ENCODE peak calls at places on chromosomes 7 and 10, in ten cellular contexts. H, T, U, L, G, W, I, P, F and S are unnamed samples.

GRCh38 chr10:1363466-1364121 is 307.4 kb downstream of the WDR37 start:
- DNase-seq in L (no peak), G (no peak), F (no peak), H (no peak), W (no peak), T (no peak), I (no peak), P (no peak), U (no peak), S (no peak)

GRCh38 chr7:51154201-51154600 is 162.4 kb downstream of the COBL start:
- DNase-seq in G (no peak), I (no peak), U (no peak), W (no peak), H (no peak), T (no peak), P (no peak), F (no peak), L (no peak), S (no peak)

GRCh38 chr7:6096581-6096980 is 65.4 kb downstream of the ANKRD61 start:
- DNase-seq in T (no peak), U (no peak), I (no peak), P (no peak), W (no peak), F (no peak), G (no peak), L (no peak), H (no peak), S (no peak)

GRCh38 chr7:30893357-30893756 is 18.3 kb upstream of the AQP1 start:
- DNase-seq in I (peak), P (no peak), L (peak), H (peak), F (no peak), T (no peak), U (no peak), W (peak), G (no peak), S (peak)

GRCh38 chr7:99028261-99028971 is 115.5 kb downstream of the SMURF1 start:
- DNase-seq in H (no peak), U (no peak), T (no peak), P (no peak), I (no peak), W (no peak), G (no peak), F (no peak), L (no peak), S (no peak)

GRCh38 chr7:74027124-74027682 is 770 bp upstream of the ELN start:
- DNase-seq in F (no peak), L (no peak), G (no peak), P (no peak), H (no peak), T (no peak), W (no peak), U (no peak), I (no peak), S (no peak)

GRCh38 chr10:96043895-96044580 is 655 bp downstream of the CCNJ start:
- DNase-seq in W (peak), P (peak), H (peak), F (peak), T (peak), I (peak), G (peak), U (no peak), L (peak), S (peak)

GRCh38 chr7:41816111-41816510 is 113.2 kb upstream of the INHBA start:
- DNase-seq in W (no peak), F (peak), G (peak), H (no peak), L (no peak), T (no peak), P (no peak), I (no peak), U (no peak), S (no peak)

GRCh38 chr10:682931-683447 is 6.5 kb downstream of the DIP2C start:
- DNase-seq in W (no peak), H (no peak), P (no peak), F (no peak), T (no peak), U (no peak), G (no peak), L (no peak), I (no peak), S (no peak)

GRCh38 chr10:3781458-3782098 is 3.4 kb downstream of the KLF6 start:
- DNase-seq in U (no peak), I (peak), H (no peak), L (peak), T (peak), F (no peak), G (no peak), P (peak), W (peak), S (peak)

GRCh38 chr7:21568762-21569161 is 25.9 kb downstream of the DNAH11 start:
- DNase-seq in W (no peak), G (no peak), P (no peak), T (no peak), L (no peak), I (peak), F (peak), H (no peak), U (no peak), S (no peak)

GRCh38 chr10:188546-188945 is 53.3 kb downstream of the ZMYND11 start:
- DNase-seq in P (no peak), G (no peak), L (peak), T (no peak), F (no peak), H (no peak), U (no peak), W (no peak), I (peak), S (no peak)

GRCh38 chr7:141975806-141976523 is 2.4 kb upstream of the TAS2R38 start:
- DNase-seq in F (peak), W (peak), T (peak), H (peak), G (peak), I (peak), P (peak), U (no peak), L (no peak), S (peak)

GRCh38 chr10:59177031-59177861 is 803 bp downstream of the PHYHIPL start:
- DNase-seq in T (peak), H (peak), F (peak), W (peak), L (peak), P (peak), I (peak), G (peak), U (peak), S (peak)

GRCh38 chr7:118803-119376 is 73.5 kb upstream of the FAM20C start:
- DNase-seq in G (no peak), F (no peak), U (no peak), T (no peak), P (no peak), L (no peak), I (no peak), H (no peak), W (no peak), S (no peak)

GRCh38 chr10:104913390-104913789 is 272.3 kb downstream of the SORCS3 start:
- DNase-seq in P (no peak), F (no peak), I (no peak), G (no peak), W (no peak), H (no peak), L (no peak), U (no peak), T (no peak), S (no peak)

GRCh38 chr7:128697301-128697905 is 25.3 kb downstream of the GARIN1A start:
- DNase-seq in G (peak), P (peak), H (no peak), L (peak), U (no peak), I (peak), W (peak), F (peak), T (peak), S (peak)

GRCh38 chr10:51405580-51406367 is 293.6 kb downstream of the CSTF2T start:
- DNase-seq in W (no peak), L (peak), I (peak), H (no peak), T (no peak), U (no peak), F (no peak), P (peak), G (no peak), S (peak)

GRCh38 chr7:12647364-12648219 is 39.8 kb upstream of the ARL4A start:
- DNase-seq in U (no peak), G (no peak), I (peak), T (no peak), H (no peak), P (peak), L (peak), F (no peak), W (no peak), S (peak)

GRCh38 chr7:94303736-94304135 is 91.0 kb upstream of the COL1A2 start:
- DNase-seq in G (no peak), H (no peak), W (peak), I (peak), L (peak), F (peak), U (peak), T (no peak), P (peak), S (peak)

GRCh38 chr7:930975-931758 is 23.3 kb downstream of the ADAP1 start:
- DNase-seq in U (no peak), H (no peak), I (no peak), F (no peak), G (peak), W (peak), P (no peak), L (no peak), T (no peak), S (no peak)

GRCh38 chr7:69664433-69664832 is 66.2 kb downstream of the AUTS2 start:
- DNase-seq in W (no peak), L (no peak), T (no peak), P (no peak), G (no peak), H (no peak), U (no peak), I (no peak), F (no peak), S (no peak)

GRCh38 chr10:71805776-71806705 is 32.7 kb upstream of the VSIR start:
- DNase-seq in W (peak), P (no peak), I (peak), H (no peak), G (no peak), U (no peak), L (no peak), T (no peak), F (peak), S (peak)

GRCh38 chr10:79322616-79323566 is 24.4 kb upstream of the PPIF start:
- DNase-seq in H (no peak), G (peak), F (no peak), I (peak), W (peak), L (peak), U (no peak), P (peak), T (no peak), S (peak)

GRCh38 chr7:120996333-120996982 is 7.9 kb downstream of the CPED1 start:
- DNase-seq in W (peak), F (no peak), T (no peak), P (peak), H (peak), L (peak), I (peak), U (peak), G (no peak), S (peak)

GRCh38 chr10:3339531-3339950 is 167.0 kb upstream of the PITRM1 start:
- DNase-seq in U (no peak), F (no peak), T (peak), H (no peak), L (peak), G (no peak), I (no peak), W (no peak), P (peak), S (no peak)

GRCh38 chr10:5622186-5622585 is 44.2 kb downstream of the ASB13 start:
- DNase-seq in H (no peak), P (no peak), U (no peak), W (no peak), L (no peak), F (no peak), G (no peak), T (no peak), I (no peak), S (no peak)

GRCh38 chr10:70722820-70723424 is 50.6 kb downstream of the ADAMTS14 start:
- DNase-seq in U (peak), W (no peak), F (no peak), P (peak), G (no peak), H (no peak), T (no peak), L (peak), I (peak), S (peak)

GRCh38 chr10:3773465-3774017 is 11.5 kb downstream of the KLF6 start:
- DNase-seq in W (no peak), T (no peak), G (no peak), L (peak), I (peak), H (no peak), P (no peak), F (no peak), U (no peak), S (peak)

GRCh38 chr10:4691301-4691700 is 134.7 kb upstream of the AKR1E2 start:
- DNase-seq in L (no peak), T (no peak), P (no peak), H (no peak), I (no peak), G (no peak), F (no peak), W (no peak), U (no peak), S (no peak)

GRCh38 chr10:110850990-110851389 is 20.7 kb upstream of the PDCD4 start:
- DNase-seq in L (no peak), T (no peak), I (no peak), P (no peak), F (no peak), W (no peak), U (no peak), G (no peak), H (no peak), S (peak)

GRCh38 chr7:7867835-7868234 is 100.8 kb upstream of the GLCCI1 start:
- DNase-seq in G (no peak), L (no peak), P (no peak), H (no peak), F (no peak), U (no peak), W (no peak), I (no peak), T (no peak), S (no peak)

GRCh38 chr10:101828734-101829551 is 10.7 kb upstream of the OGA start:
- DNase-seq in P (no peak), W (peak), I (no peak), G (no peak), L (no peak), H (peak), F (no peak), T (no peak), U (no peak), S (no peak)

GRCh38 chr10:88991161-88991899 is 732 bp downstream of the FAS start:
- DNase-seq in L (peak), I (peak), H (peak), P (peak), F (peak), U (no peak), G (peak), T (peak), W (peak), S (peak)
- TF ChIP-seq CTCF in L (no peak), I (no peak), H (no peak), P (peak), F (peak), U (no peak), G (peak), T (no peak), W (no peak), S (no peak)

GRCh38 chr10:106278385-106278784 is 886.1 kb downstream of the SORCS1 start:
- DNase-seq in W (no peak), H (no peak), L (no peak), P (no peak), G (no peak), F (peak), T (no peak), I (peak), U (no peak), S (peak)
- TF ChIP-seq CTCF in W (no peak), H (no peak), L (no peak), P (no peak), G (no peak), F (no peak), T (no peak), I (no peak), U (peak), S (no peak)

GRCh38 chr7:92205987-92206386 is 27.0 kb upstream of the LRRD1 start:
- DNase-seq in W (no peak), G (no peak), I (no peak), T (no peak), H (no peak), P (no peak), F (no peak), L (no peak), U (no peak), S (no peak)

GRCh38 chr7:92206672-92207071 is 27.7 kb upstream of the LRRD1 start:
- DNase-seq in I (no peak), F (no peak), G (no peak), W (no peak), P (no peak), U (no peak), H (no peak), T (no peak), L (no peak), S (no peak)

DNA sequence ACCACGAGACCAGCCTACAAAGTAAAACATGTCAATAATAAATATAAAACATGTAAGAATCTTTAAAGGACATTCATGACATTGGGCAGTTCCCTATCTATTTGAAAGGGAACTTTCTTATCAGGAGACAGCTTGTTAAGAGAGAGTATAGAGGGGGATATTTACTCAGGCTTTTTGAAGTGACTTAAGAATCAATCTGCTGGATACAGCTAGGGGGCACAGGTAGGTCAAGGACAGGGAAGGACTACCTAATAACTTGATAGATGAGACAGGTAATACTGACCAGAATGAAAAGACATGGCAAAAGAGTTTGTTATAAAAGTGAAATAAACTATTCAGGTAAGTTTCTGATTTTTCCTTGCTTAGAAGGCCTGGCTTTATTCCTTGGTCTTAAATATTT is 21.8 kb upstream of the LRRD1 start:
- DNase-seq in F (no peak), P (no peak), G (no peak), H (no peak), U (no peak), I (no peak), T (no peak), W (no peak), L (no peak), S (no peak)
- TF ChIP-seq CTCF in F (no peak), P (no peak), G (peak), H (no peak), U (no peak), I (no peak), T (no peak), W (no peak), L (no peak), S (no peak)

DNA sequence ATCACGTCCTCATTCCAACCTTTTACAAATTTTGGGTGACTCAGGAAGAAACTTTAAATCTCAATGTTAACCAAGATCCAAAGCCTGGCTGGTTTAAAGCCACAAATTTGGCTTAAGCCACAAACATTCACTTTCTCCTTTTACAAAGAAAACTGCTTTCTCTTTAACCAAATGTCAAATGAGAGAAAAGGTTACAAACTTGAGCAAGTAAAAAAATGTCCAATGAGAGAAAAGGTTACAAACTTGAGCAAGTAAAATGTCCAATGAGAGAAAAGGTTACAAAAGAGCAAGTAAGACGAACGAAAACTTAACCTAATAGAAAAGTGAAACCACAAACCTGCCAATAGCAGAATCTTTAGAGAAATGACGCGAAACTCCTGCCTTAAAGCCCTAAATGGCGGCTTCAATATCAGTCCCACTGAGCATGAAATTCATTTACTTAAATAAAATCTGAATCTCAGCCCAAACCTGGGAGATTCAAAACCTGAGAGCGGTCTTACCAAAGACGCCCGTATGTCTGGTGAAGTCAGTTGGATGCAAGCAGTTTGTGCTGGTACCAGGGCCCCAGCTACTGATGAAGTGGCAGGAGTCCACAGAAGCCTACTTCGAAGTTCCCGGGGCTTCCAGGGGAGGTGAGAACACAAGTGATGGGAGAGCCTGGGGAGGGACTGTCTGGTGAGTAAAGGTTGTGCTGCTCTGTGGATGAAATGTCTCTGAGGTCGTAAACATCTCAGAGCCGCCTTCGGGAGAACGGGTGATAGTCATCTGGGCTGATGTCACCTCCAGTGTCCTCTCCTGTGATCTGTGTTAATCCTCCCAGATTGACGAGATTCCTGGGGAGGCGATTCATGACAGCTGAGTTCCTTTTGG is 74.6 kb downstream of the PAXIP1 start:
- DNase-seq in L (peak), H (peak), U (peak), W (no peak), G (peak), I (peak), F (no peak), P (peak), T (no peak), S (peak)
- TF ChIP-seq CTCF in L (no peak), H (no peak), U (no peak), W (no peak), G (no peak), I (no peak), F (no peak), P (no peak), T (no peak), S (no peak)